ENCODE peak calls at places on chromosomes 11 and 22, in seven cellular contexts. G is H9, E is mesendoderm, Y is IMR-90, F is trophoblast cell, A is H1, K is neuronal stem cell. S is an unnamed sample.

GRCh38 chr11:64900774-64901173 is 16.2 kb downstream of the ATG2A start:
- DNase-seq in G (no peak), E (no peak), Y (no peak), F (no peak), A (no peak), K (no peak), S (no peak)

GRCh38 chr11:102495161-102496042 is 35.1 kb downstream of the MMP7 start:
- DNase-seq in G (peak), E (peak), Y (peak), F (peak), A (peak), K (peak), S (peak)

GRCh38 chr11:4578624-4579023 is 2.9 kb upstream of the OR52I2 start:
- DNase-seq in G (no peak), E (no peak), Y (no peak), F (no peak), A (no peak), K (no peak), S (no peak)

GRCh38 chr22:24693359-24693758 is 81.2 kb downstream of the PIWIL3 start:
- DNase-seq in G (no peak), E (no peak), Y (peak), F (no peak), A (no peak), K (no peak), S (no peak)

GRCh38 chr11:75667268-75667830 is 1.5 kb downstream of the MAP6 start:
- DNase-seq in G (peak), E (peak), Y (no peak), F (peak), A (no peak), K (peak), S (no peak)

GRCh38 chr22:47204002-47204979 is 441.8 kb downstream of the TBC1D22A start:
- DNase-seq in G (no peak), E (no peak), Y (no peak), F (no peak), A (no peak), K (no peak), S (no peak)

GRCh38 chr11:123249354-123249753 is 54.3 kb upstream of the CLMP start:
- DNase-seq in G (no peak), E (no peak), Y (peak), F (no peak), A (no peak), K (no peak), S (no peak)

GRCh38 chr11:62909107-62909894 is 11.9 kb downstream of the CHRM1 start:
- DNase-seq in G (peak), E (peak), Y (peak), F (peak), A (peak), K (peak), S (peak)

GRCh38 chr11:32704775-32705174 is 89.7 kb downstream of the CCDC73 start:
- DNase-seq in G (no peak), E (no peak), Y (no peak), F (no peak), A (no peak), K (no peak), S (no peak)
- H3K4ac ChIP-seq in G (no peak), E (no peak), Y (no peak), F (no peak), A (no peak), K (no peak), S (no peak)

GRCh38 chr11:68674461-68674860 is 9.9 kb upstream of the GAL start:
- DNase-seq in G (no peak), E (no peak), Y (no peak), F (no peak), A (no peak), K (no peak), S (no peak)
- H3K4me2 ChIP-seq in G (no peak), E (no peak), Y (no peak), F (no peak), A (no peak), K (no peak), S (no peak)

DNA sequence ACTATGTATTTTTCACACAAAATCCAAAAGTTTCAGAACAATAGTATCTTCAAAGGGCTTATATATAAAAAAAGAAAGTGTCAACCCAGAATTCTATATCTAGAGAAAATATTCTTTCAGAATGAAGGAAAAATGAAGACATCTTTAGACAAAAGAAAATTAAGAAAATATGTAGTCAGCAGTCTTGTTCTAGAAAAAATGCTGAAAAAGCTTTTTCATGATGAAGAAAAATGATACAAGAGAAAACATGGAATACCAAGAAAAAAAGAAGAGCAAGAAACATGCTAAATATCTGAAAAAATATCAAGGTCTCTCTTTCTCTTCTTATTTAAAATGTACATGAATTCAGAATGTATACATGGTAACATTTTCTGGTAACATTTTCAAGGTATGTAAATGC is 816.8 kb upstream of the FAT3 start:
- DNase-seq in G (no peak), E (no peak), Y (no peak), F (no peak), A (no peak), K (no peak), S (no peak)
- H3K4ac ChIP-seq in G (no peak), E (no peak), Y (no peak), F (no peak), A (no peak), K (no peak), S (no peak)

DNA sequence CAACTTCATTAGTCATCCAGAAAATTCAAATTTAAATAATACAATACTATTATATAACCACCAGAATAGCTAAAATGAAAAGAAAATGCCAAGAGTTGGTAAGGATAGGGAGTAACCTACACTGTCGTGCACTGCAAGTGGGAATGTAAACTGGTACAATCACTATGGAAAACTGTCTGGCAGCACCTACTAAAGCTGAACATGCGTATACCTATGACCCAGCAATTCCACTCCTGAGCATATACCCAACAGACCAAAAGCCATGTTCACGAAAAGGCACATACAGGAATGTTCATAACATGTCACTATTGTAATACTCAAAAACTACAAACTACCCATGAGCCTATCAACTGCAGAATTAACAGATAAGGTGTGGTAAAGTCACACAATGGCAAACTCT is 32.7 kb downstream of the DENND5A start:
- DNase-seq in G (no peak), E (no peak), Y (no peak), F (no peak), A (no peak), K (no peak), S (no peak)
- H3K4me2 ChIP-seq in G (no peak), E (no peak), Y (peak), F (no peak), A (no peak), K (no peak), S (no peak)

GRCh38 chr22:45664136-45664646 is 7.4 kb upstream of the ATXN10 start:
- DNase-seq in G (no peak), E (no peak), Y (no peak), F (no peak), A (no peak), K (no peak), S (no peak)

GRCh38 chr22:45671051-45671782 is 417 bp upstream of the ATXN10 start:
- DNase-seq in G (peak), E (peak), Y (no peak), F (no peak), A (peak), K (peak), S (peak)

GRCh38 chr22:45672564-45673481 is 1.2 kb downstream of the ATXN10 start:
- DNase-seq in G (no peak), E (no peak), Y (no peak), F (no peak), A (no peak), K (no peak), S (no peak)

GRCh38 chr22:45671783-45672563 is at the start of gene ATXN10:
- DNase-seq in G (peak), E (peak), Y (peak), F (peak), A (peak), K (peak), S (peak)

DNA sequence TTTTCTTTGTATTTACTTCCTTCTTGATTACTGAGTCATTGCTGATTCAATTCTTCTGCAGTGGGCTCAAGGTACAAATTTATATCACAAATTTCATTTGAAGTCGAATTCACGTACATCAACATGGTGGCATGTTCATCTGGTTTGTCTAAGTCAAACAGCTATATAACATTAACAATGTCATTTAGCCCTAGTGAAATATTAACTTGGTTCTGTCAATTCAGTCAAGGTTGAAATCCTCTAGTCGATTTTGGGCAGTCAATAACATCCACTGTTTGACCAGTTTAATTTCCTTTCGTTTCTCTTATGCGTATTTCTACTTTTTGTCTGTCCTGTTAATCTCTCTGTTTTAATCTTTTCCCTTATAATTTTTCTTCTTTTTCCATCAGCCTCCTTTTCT is 4.1 kb upstream of the ATXN10 start:
- DNase-seq in G (no peak), E (no peak), Y (no peak), F (no peak), A (no peak), K (no peak), S (no peak)
- H3K4ac ChIP-seq in G (no peak), E (no peak), Y (no peak), F (no peak), A (no peak), K (no peak), S (no peak)

S was measured in mesenchymal stem cell.